ENCODE peak calls at places on chromosomes 1 and 21, in eight cellular contexts. M is GM23248, R is heart left ventricle, Y is esophagus squamous epithelium, Z is cardiac muscle cell, W is breast epithelium, Q is upper lobe of right lung, K is uterus. J is an unnamed sample.
A peak's percentile ranks its signal among the peaks of the same experiment; 100 is the strongest.

GRCh38 chr1:178970184-178970583 is 55.5 kb upstream of the FAM20B start:
- DNase-seq in M (no peak), R (no peak), Y (no peak), Z (no peak), W (no peak), Q (no peak), K (no peak), J (no peak)

GRCh38 chr1:55067022-55067781 is 27.9 kb downstream of the PCSK9 start:
- DNase-seq in M (no peak), R (peak; percentile 90), Y (no peak), Z (no peak), W (no peak), Q (peak; percentile 58), K (no peak), J (no peak)

GRCh38 chr1:97508653-97509218 is 412.1 kb downstream of the DPYD start:
- DNase-seq in M (no peak), R (peak; percentile 54), Y (no peak), Z (peak; percentile 28), W (no peak), Q (no peak), K (no peak), J (no peak)

GRCh38 chr1:21311016-21311415 is 20.8 kb upstream of the ECE1 start:
- DNase-seq in M (no peak), R (no peak), Y (no peak), Z (no peak), W (no peak), Q (no peak), K (no peak), J (no peak)

GRCh38 chr1:148309940-148310500 is 157.9 kb upstream of the NBPF11 start:
- DNase-seq in M (peak; percentile 19), R (no peak), Y (no peak), Z (no peak), W (no peak), Q (peak; percentile 90), K (no peak), J (no peak)

GRCh38 chr1:4169991-4170390 is 269.9 kb upstream of the C1orf174 start:
- DNase-seq in M (no peak), R (no peak), Y (no peak), Z (no peak), W (no peak), Q (no peak), K (no peak), J (no peak)

GRCh38 chr1:21436488-21437340 is 3.2 kb upstream of the NBPF3 start:
- DNase-seq in M (peak; percentile 20), R (no peak), Y (no peak), Z (peak; percentile 13), W (no peak), Q (no peak), K (no peak), J (no peak)

GRCh38 chr21:15079276-15079675 is 14.5 kb upstream of the NRIP1 start:
- DNase-seq in M (no peak), R (no peak), Y (no peak), Z (no peak), W (no peak), Q (no peak), K (no peak), J (no peak)

GRCh38 chr1:180862305-180862704 is 50.4 kb upstream of the KIAA1614 start:
- DNase-seq in M (peak; percentile 4), R (no peak), Y (no peak), Z (no peak), W (no peak), Q (no peak), K (no peak), J (no peak)

GRCh38 chr1:41891403-41891896 is 27.3 kb downstream of the HIVEP3 start:
- DNase-seq in M (peak; percentile 49), R (peak; percentile 48), Y (no peak), Z (no peak), W (no peak), Q (peak; percentile 70), K (no peak), J (no peak)

GRCh38 chr1:153957744-153958110 is 685 bp downstream of the CRTC2 start:
- DNase-seq in M (no peak), R (no peak), Y (no peak), Z (no peak), W (no peak), Q (no peak), K (no peak), J (no peak)

GRCh38 chr1:26015358-26015757 is 6.2 kb upstream of the EXTL1 start:
- DNase-seq in M (peak; percentile 80), R (peak; percentile 57), Y (no peak), Z (no peak), W (no peak), Q (peak; percentile 75), K (peak; percentile 45), J (no peak)

GRCh38 chr1:223212441-223212840 is 69.4 kb upstream of the TLR5 start:
- DNase-seq in M (no peak), R (no peak), Y (no peak), Z (no peak), W (no peak), Q (no peak), K (no peak), J (no peak)

GRCh38 chr1:232600430-232601258 is 29.3 kb downstream of the SIPA1L2 start:
- DNase-seq in M (no peak), R (no peak), Y (no peak), Z (no peak), W (no peak), Q (no peak), K (no peak), J (no peak)

GRCh38 chr1:229204863-229205777 is 65.8 kb upstream of the RAB4A start:
- DNase-seq in M (peak; percentile 98), R (peak; percentile 36), Y (no peak), Z (peak; percentile 41), W (no peak), Q (no peak), K (peak; percentile 76), J (no peak)

GRCh38 chr1:32426489-32427255 is 32.4 kb upstream of the BSDC1 start:
- DNase-seq in M (peak; percentile 44), R (peak; percentile 33), Y (no peak), Z (no peak), W (no peak), Q (no peak), K (peak; percentile 26), J (no peak)

GRCh38 chr1:173914366-173914871 is 2.7 kb downstream of the SERPINC1 start:
- DNase-seq in M (peak; percentile 53), R (no peak), Y (no peak), Z (peak; percentile 28), W (no peak), Q (no peak), K (no peak), J (no peak)

GRCh38 chr1:3134378-3135072 is 65.5 kb downstream of the PRDM16 start:
- DNase-seq in M (no peak), R (no peak), Y (no peak), Z (no peak), W (no peak), Q (no peak), K (no peak), J (no peak)

GRCh38 chr1:3137111-3138100 is 68.4 kb downstream of the PRDM16 start:
- DNase-seq in M (no peak), R (no peak), Y (no peak), Z (no peak), W (no peak), Q (no peak), K (no peak), J (no peak)

GRCh38 chr1:3136532-3136931 is 67.5 kb downstream of the PRDM16 start:
- DNase-seq in M (no peak), R (no peak), Y (no peak), Z (no peak), W (no peak), Q (no peak), K (no peak), J (no peak)

GRCh38 chr1:3135073-3135745 is 66.2 kb downstream of the PRDM16 start:
- DNase-seq in M (no peak), R (no peak), Y (no peak), Z (no peak), W (no peak), Q (no peak), K (no peak), J (no peak)

GRCh38 chr1:3135746-3136455 is 66.9 kb downstream of the PRDM16 start:
- DNase-seq in M (no peak), R (no peak), Y (no peak), Z (no peak), W (no peak), Q (no peak), K (no peak), J (no peak)
- H3K27me3 ChIP-seq in M (peaks cover 47% of the 10 kb centered on the region), R (peaks cover 7% of the 10 kb centered on the region), Y (no peaks in the 10 kb centered on the region), Z (no peaks in the 10 kb centered on the region), W (no peaks in the 10 kb centered on the region), Q (no peaks in the 10 kb centered on the region), K (no peaks in the 10 kb centered on the region), J (peaks cover 2% of the 10 kb centered on the region)

DNA sequence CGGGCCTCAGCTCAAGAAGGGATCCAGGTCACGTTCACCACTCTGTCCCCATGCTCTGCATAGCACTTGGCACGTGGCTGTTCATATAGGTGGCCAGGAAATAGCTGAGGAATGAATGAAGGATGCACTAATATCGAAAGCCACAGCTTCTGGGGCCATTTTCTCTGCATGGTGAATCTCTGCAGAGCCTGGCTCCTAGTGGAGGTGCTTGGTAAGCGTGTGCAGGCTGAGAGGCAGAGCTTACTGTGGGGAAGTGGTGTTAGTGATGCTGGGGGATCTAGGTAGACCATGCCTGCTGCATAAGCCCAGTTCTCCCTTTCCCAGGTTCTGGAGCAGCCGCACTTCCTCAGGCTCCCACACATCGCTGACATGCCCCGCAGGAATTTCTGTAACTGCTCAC is 8.3 kb downstream of the CSRP1 start:
- DNase-seq in M (peak; percentile 15), R (no peak), Y (no peak), Z (no peak), W (no peak), Q (no peak), K (no peak), J (no peak)
- H3K27ac ChIP-seq in M (no peak overlapping the region), R (no peak overlapping the region), Y (no peak overlapping the region), Z (peak overlapping the region; percentile 99), W (peak overlapping the region; percentile 99), Q (peak overlapping the region; percentile 28), K (peak overlapping the region; percentile 99), J (peak overlapping the region; percentile 92)

GRCh38 chr1:225780609-225781008 is 3.0 kb downstream of the SRP9 start:
- DNase-seq in M (no peak), R (no peak), Y (no peak), Z (no peak), W (no peak), Q (no peak), K (no peak), J (no peak)
- H3K4me1 ChIP-seq in M (peaks cover 24% of the 10 kb centered on the region), R (peaks cover 64% of the 10 kb centered on the region), Y (peaks cover 70% of the 10 kb centered on the region), Z (peaks cover 9% of the 10 kb centered on the region), W (peaks cover 4% of the 10 kb centered on the region), Q (peaks cover 48% of the 10 kb centered on the region), K (peaks cover 5% of the 10 kb centered on the region), J (no peaks in the 10 kb centered on the region)

DNA sequence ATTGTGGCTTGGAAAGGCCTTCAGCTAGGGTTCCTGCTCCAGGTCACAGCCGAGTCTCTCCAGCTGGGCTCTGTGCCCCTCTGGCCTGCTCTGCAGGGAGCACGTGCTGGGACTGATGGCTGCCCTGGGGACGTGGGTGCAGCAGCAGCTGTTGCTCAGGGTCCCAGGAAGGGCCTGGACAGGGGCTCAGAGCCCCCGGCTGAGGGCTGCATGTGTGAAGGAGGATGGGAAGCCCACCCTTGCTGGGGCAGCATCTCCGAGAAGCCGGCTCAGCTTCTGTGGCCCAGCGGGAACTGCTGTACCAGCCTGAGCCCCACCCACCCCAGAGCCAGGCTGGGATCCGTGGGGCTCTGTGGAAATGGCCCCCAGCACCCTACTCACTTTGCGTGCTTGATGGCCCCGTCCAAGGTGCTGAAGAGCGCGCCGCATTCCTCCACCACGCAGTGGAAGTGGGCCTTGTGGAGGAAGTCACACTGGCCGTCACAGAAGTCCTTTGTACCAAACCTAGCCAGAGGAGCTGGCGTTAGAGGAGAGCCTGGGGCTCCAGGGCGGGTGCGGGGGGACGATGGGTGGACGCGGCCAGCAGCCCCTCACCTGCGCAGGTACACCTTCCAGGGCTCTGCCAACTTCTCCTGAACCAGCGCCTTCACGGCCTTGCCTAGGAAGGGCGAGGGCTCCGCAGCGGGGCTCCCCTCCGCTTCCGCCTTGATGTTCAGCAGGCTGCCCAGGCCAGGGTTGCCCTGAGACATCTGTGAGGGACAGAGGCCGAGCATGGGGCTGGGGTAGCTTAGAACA is 147.6 kb downstream of the CASZ1 start:
- DNase-seq in M (no peak), R (no peak), Y (no peak), Z (peak; percentile 49), W (no peak), Q (no peak), K (no peak), J (no peak)
- H3K27me3 ChIP-seq in M (no peaks in the 10 kb centered on the region), R (no peaks in the 10 kb centered on the region), Y (no peaks in the 10 kb centered on the region), Z (peaks cover 11% of the 10 kb centered on the region), W (no peaks in the 10 kb centered on the region), Q (no peaks in the 10 kb centered on the region), K (no peaks in the 10 kb centered on the region), J (no peaks in the 10 kb centered on the region)